ENCODE peak calls at places on chromosomes 5 and 9, in eight cellular contexts. A is Peyer's patch; Z is A549; D is activated CD4-positive, alpha-beta T cell treated with anti-CD3 and anti-CD28 coated beads, Interleukin-2, amount 10 ng/mL, durations not matched to agents 7 days and 5 days; P is aorta; X is activated naive CD4-positive, alpha-beta T cell treated with anti-CD3 and anti-CD28 coated beads, Interleukin-2, amount 50 U/mL, for 16 hours; C is CD8-positive, alpha-beta memory T cell; B is nephron progenitor cell. M is an unnamed sample.
A peak's percentile ranks its signal among the peaks of the same experiment; 100 is the strongest.

GRCh38 chr5:53425598-53426516 is 54.6 kb upstream of the FST start:
- DNase-seq in P (no peak), C (no peak), X (no peak), D (peak; percentile 19), A (no peak), Z (no peak), B (peak; percentile 63), M (peak; percentile 21)

GRCh38 chr5:135031146-135031812 is 2.7 kb downstream of the PITX1 start:
- DNase-seq in Z (no peak), C (no peak), P (peak; percentile 70), X (no peak), D (no peak), A (no peak), B (peak; percentile 47), M (no peak)

GRCh38 chr5:154286557-154286956 is 96.0 kb downstream of the GALNT10 start:
- DNase-seq in A (no peak), B (no peak), C (no peak), X (no peak), D (no peak), P (no peak), Z (no peak), M (no peak)

GRCh38 chr9:130171226-130172148 is 717 bp upstream of the NCS1 start:
- DNase-seq in A (no peak), P (no peak), X (no peak), B (no peak), D (no peak), Z (no peak), C (no peak), M (no peak)

GRCh38 chr5:105961572-105961971 is 1709.2 kb downstream of the EFNA5 start:
- DNase-seq in X (no peak), B (no peak), P (no peak), C (no peak), D (no peak), A (no peak), Z (no peak), M (no peak)

GRCh38 chr5:158858746-158859145 is 241.0 kb downstream of the EBF1 start:
- DNase-seq in D (no peak), A (no peak), X (no peak), P (no peak), Z (no peak), C (no peak), B (no peak), M (no peak)

GRCh38 chr5:169808118-169808581 is 171.1 kb downstream of the DOCK2 start:
- DNase-seq in C (no peak), B (no peak), Z (no peak), D (no peak), X (no peak), P (no peak), A (no peak), M (no peak)

GRCh38 chr9:546797-547223 is 294.7 kb upstream of the DMRT1 start:
- DNase-seq in B (no peak), P (no peak), A (no peak), C (no peak), D (no peak), Z (no peak), X (no peak), M (no peak)

GRCh38 chr5:65871182-65871581 is 55.2 kb upstream of the ERBIN start:
- DNase-seq in P (no peak), D (no peak), A (no peak), C (no peak), X (no peak), Z (no peak), B (no peak), M (no peak)